ENCODE peak calls at places on chromosomes 7 and 10, in four cellular contexts. One of them, this sample, is unnamed.
A peak's percentile ranks its signal among the peaks of the same experiment; 100 is the strongest.

GRCh38 chr7:108253275-108254044 is 123.3 kb upstream of the LAMB4 start:
- DNase-seq in astrocyte of the hippocampus: peak; percentile 86
- DNase-seq in choroid plexus epithelial cell: peak; percentile 51
- DNase-seq in stimulated activated CD8-positive, alpha-beta memory T cell treated with anti-CD3 and anti-CD28 coated beads, Interleukin-12 subunit alpha, Interleukin-12 subunit beta, amount 100 ng/mL, for 1 hour: no peak
- DNase-seq in this sample: no peak

GRCh38 chr7:106609416-106609815 is 51.5 kb downstream of the CCDC71L start:
- DNase-seq in choroid plexus epithelial cell: peak; percentile 91
- DNase-seq in stimulated activated CD8-positive, alpha-beta memory T cell treated with anti-CD3 and anti-CD28 coated beads, Interleukin-12 subunit alpha, Interleukin-12 subunit beta, amount 100 ng/mL, for 1 hour: no peak
- DNase-seq in astrocyte of the hippocampus: peak; percentile 58
- DNase-seq in this sample: peak; percentile 91

GRCh38 chr7:107953924-107954303 is 49.0 kb downstream of the LAMB1 start:
- DNase-seq in choroid plexus epithelial cell: peak; percentile 62
- DNase-seq in stimulated activated CD8-positive, alpha-beta memory T cell treated with anti-CD3 and anti-CD28 coated beads, Interleukin-12 subunit alpha, Interleukin-12 subunit beta, amount 100 ng/mL, for 1 hour: no peak
- DNase-seq in astrocyte of the hippocampus: no peak
- DNase-seq in this sample: peak; percentile 31

GRCh38 chr7:33250421-33250827 is 121.1 kb downstream of the BBS9 start:
- DNase-seq in astrocyte of the hippocampus: peak; percentile 80
- DNase-seq in choroid plexus epithelial cell: peak; percentile 87
- DNase-seq in stimulated activated CD8-positive, alpha-beta memory T cell treated with anti-CD3 and anti-CD28 coated beads, Interleukin-12 subunit alpha, Interleukin-12 subunit beta, amount 100 ng/mL, for 1 hour: no peak
- DNase-seq in this sample: peak; percentile 75

GRCh38 chr7:85262891-85263290 is 76.0 kb upstream of the SEMA3D start:
- DNase-seq in astrocyte of the hippocampus: no peak
- DNase-seq in stimulated activated CD8-positive, alpha-beta memory T cell treated with anti-CD3 and anti-CD28 coated beads, Interleukin-12 subunit alpha, Interleukin-12 subunit beta, amount 100 ng/mL, for 1 hour: no peak
- DNase-seq in choroid plexus epithelial cell: no peak
- DNase-seq in this sample: no peak

GRCh38 chr10:124999433-125000365 is 57.8 kb downstream of the ZRANB1 start:
- DNase-seq in stimulated activated CD8-positive, alpha-beta memory T cell treated with anti-CD3 and anti-CD28 coated beads, Interleukin-12 subunit alpha, Interleukin-12 subunit beta, amount 100 ng/mL, for 1 hour: no peak
- DNase-seq in choroid plexus epithelial cell: peak; percentile 83
- DNase-seq in astrocyte of the hippocampus: peak; percentile 96
- DNase-seq in this sample: peak; percentile 92

GRCh38 chr10:132183046-132183445 is 3.7 kb upstream of the DPYSL4 start:
- DNase-seq in stimulated activated CD8-positive, alpha-beta memory T cell treated with anti-CD3 and anti-CD28 coated beads, Interleukin-12 subunit alpha, Interleukin-12 subunit beta, amount 100 ng/mL, for 1 hour: no peak
- DNase-seq in astrocyte of the hippocampus: no peak
- DNase-seq in choroid plexus epithelial cell: no peak
- DNase-seq in this sample: no peak

GRCh38 chr10:15315286-15315685 is 55.8 kb downstream of the FAM171A1 start:
- DNase-seq in astrocyte of the hippocampus: no peak
- DNase-seq in choroid plexus epithelial cell: no peak
- DNase-seq in stimulated activated CD8-positive, alpha-beta memory T cell treated with anti-CD3 and anti-CD28 coated beads, Interleukin-12 subunit alpha, Interleukin-12 subunit beta, amount 100 ng/mL, for 1 hour: no peak
- DNase-seq in this sample: no peak

GRCh38 chr7:118109607-118110006 is 74.4 kb upstream of the LSM8 start:
- DNase-seq in astrocyte of the hippocampus: no peak
- DNase-seq in stimulated activated CD8-positive, alpha-beta memory T cell treated with anti-CD3 and anti-CD28 coated beads, Interleukin-12 subunit alpha, Interleukin-12 subunit beta, amount 100 ng/mL, for 1 hour: no peak
- DNase-seq in choroid plexus epithelial cell: no peak
- DNase-seq in this sample: no peak

GRCh38 chr10:123804716-123805115 is 86.9 kb downstream of the CPXM2 start:
- DNase-seq in stimulated activated CD8-positive, alpha-beta memory T cell treated with anti-CD3 and anti-CD28 coated beads, Interleukin-12 subunit alpha, Interleukin-12 subunit beta, amount 100 ng/mL, for 1 hour: no peak
- DNase-seq in choroid plexus epithelial cell: peak; percentile 21
- DNase-seq in astrocyte of the hippocampus: no peak
- DNase-seq in this sample: no peak

GRCh38 chr10:5540080-5540479 is 15.3 kb downstream of the CALML3 start:
- DNase-seq in astrocyte of the hippocampus: no peak
- DNase-seq in stimulated activated CD8-positive, alpha-beta memory T cell treated with anti-CD3 and anti-CD28 coated beads, Interleukin-12 subunit alpha, Interleukin-12 subunit beta, amount 100 ng/mL, for 1 hour: no peak
- DNase-seq in choroid plexus epithelial cell: no peak
- DNase-seq in this sample: no peak

GRCh38 chr10:101772895-101773761 is 2.8 kb downstream of the FGF8 start:
- DNase-seq in stimulated activated CD8-positive, alpha-beta memory T cell treated with anti-CD3 and anti-CD28 coated beads, Interleukin-12 subunit alpha, Interleukin-12 subunit beta, amount 100 ng/mL, for 1 hour: no peak
- DNase-seq in astrocyte of the hippocampus: no peak
- DNase-seq in choroid plexus epithelial cell: no peak
- DNase-seq in this sample: no peak

GRCh38 chr7:27199820-27200760 is at the start of gene HOXA13:
- DNase-seq in astrocyte of the hippocampus: no peak
- DNase-seq in stimulated activated CD8-positive, alpha-beta memory T cell treated with anti-CD3 and anti-CD28 coated beads, Interleukin-12 subunit alpha, Interleukin-12 subunit beta, amount 100 ng/mL, for 1 hour: no peak
- DNase-seq in choroid plexus epithelial cell: no peak
- DNase-seq in this sample: no peak

GRCh38 chr10:91541481-91541880 is 91.4 kb downstream of the PPP1R3C start:
- DNase-seq in stimulated activated CD8-positive, alpha-beta memory T cell treated with anti-CD3 and anti-CD28 coated beads, Interleukin-12 subunit alpha, Interleukin-12 subunit beta, amount 100 ng/mL, for 1 hour: no peak
- DNase-seq in choroid plexus epithelial cell: peak; percentile 68
- DNase-seq in astrocyte of the hippocampus: no peak
- DNase-seq in this sample: no peak

GRCh38 chr10:25125151-25125550 is 49.6 kb upstream of the GPR158 start:
- DNase-seq in stimulated activated CD8-positive, alpha-beta memory T cell treated with anti-CD3 and anti-CD28 coated beads, Interleukin-12 subunit alpha, Interleukin-12 subunit beta, amount 100 ng/mL, for 1 hour: no peak
- DNase-seq in choroid plexus epithelial cell: no peak
- DNase-seq in astrocyte of the hippocampus: peak; percentile 58
- DNase-seq in this sample: no peak

GRCh38 chr7:70316745-70317144 is 718.5 kb downstream of the AUTS2 start:
- DNase-seq in choroid plexus epithelial cell: no peak
- DNase-seq in astrocyte of the hippocampus: peak; percentile 20
- DNase-seq in stimulated activated CD8-positive, alpha-beta memory T cell treated with anti-CD3 and anti-CD28 coated beads, Interleukin-12 subunit alpha, Interleukin-12 subunit beta, amount 100 ng/mL, for 1 hour: no peak
- DNase-seq in this sample: no peak

GRCh38 chr7:119733480-119733879 is 539.5 kb upstream of the KCND2 start:
- DNase-seq in choroid plexus epithelial cell: peak; percentile 9
- DNase-seq in astrocyte of the hippocampus: peak; percentile 23
- DNase-seq in stimulated activated CD8-positive, alpha-beta memory T cell treated with anti-CD3 and anti-CD28 coated beads, Interleukin-12 subunit alpha, Interleukin-12 subunit beta, amount 100 ng/mL, for 1 hour: no peak
- DNase-seq in this sample: peak; percentile 1

GRCh38 chr7:1961776-1962276 is 270.9 kb downstream of the MAD1L1 start:
- DNase-seq in astrocyte of the hippocampus: peak; percentile 89
- DNase-seq in stimulated activated CD8-positive, alpha-beta memory T cell treated with anti-CD3 and anti-CD28 coated beads, Interleukin-12 subunit alpha, Interleukin-12 subunit beta, amount 100 ng/mL, for 1 hour: peak; percentile 39
- DNase-seq in choroid plexus epithelial cell: peak; percentile 89
- DNase-seq in this sample: peak; percentile 96

GRCh38 chr7:47581442-47581820 is 480 bp downstream of the TNS3 start:
- DNase-seq in astrocyte of the hippocampus: peak; percentile 54
- DNase-seq in choroid plexus epithelial cell: no peak
- DNase-seq in stimulated activated CD8-positive, alpha-beta memory T cell treated with anti-CD3 and anti-CD28 coated beads, Interleukin-12 subunit alpha, Interleukin-12 subunit beta, amount 100 ng/mL, for 1 hour: no peak
- DNase-seq in this sample: no peak

GRCh38 chr10:49605177-49605938 is 4.8 kb upstream of the SLC18A3 start:
- DNase-seq in stimulated activated CD8-positive, alpha-beta memory T cell treated with anti-CD3 and anti-CD28 coated beads, Interleukin-12 subunit alpha, Interleukin-12 subunit beta, amount 100 ng/mL, for 1 hour: no peak
- DNase-seq in choroid plexus epithelial cell: no peak
- DNase-seq in astrocyte of the hippocampus: no peak
- DNase-seq in this sample: no peak

GRCh38 chr7:77940647-77941046 is 142.1 kb downstream of the PHTF2 start:
- DNase-seq in stimulated activated CD8-positive, alpha-beta memory T cell treated with anti-CD3 and anti-CD28 coated beads, Interleukin-12 subunit alpha, Interleukin-12 subunit beta, amount 100 ng/mL, for 1 hour: no peak
- DNase-seq in choroid plexus epithelial cell: peak; percentile 67
- DNase-seq in astrocyte of the hippocampus: peak; percentile 53
- DNase-seq in this sample: peak; percentile 48

GRCh38 chr10:48459270-48460147 is 145.4 kb downstream of the ARHGAP22 start:
- DNase-seq in choroid plexus epithelial cell: no peak
- DNase-seq in stimulated activated CD8-positive, alpha-beta memory T cell treated with anti-CD3 and anti-CD28 coated beads, Interleukin-12 subunit alpha, Interleukin-12 subunit beta, amount 100 ng/mL, for 1 hour: no peak
- DNase-seq in astrocyte of the hippocampus: no peak
- DNase-seq in this sample: no peak